ENCODE peak calls at places on chromosomes 5 and 9, in five cellular contexts. One of them, this sample, is unnamed. For H3K36me3, the result is how much of the 10 kb centered on the place peaks cover.

GRCh38 chr5:153979015-153979414 is 59.7 kb downstream of the FAM114A2 start:
- DNase-seq in Peyer's patch: no peak
- DNase-seq in sigmoid colon: no peak
- DNase-seq in right atrium auricular region: no peak
- DNase-seq in prostate gland: no peak
- DNase-seq in this sample: no peak

GRCh38 chr5:115561176-115561575 is 16.6 kb upstream of the FEM1C start:
- DNase-seq in sigmoid colon: no peak
- DNase-seq in prostate gland: no peak
- DNase-seq in Peyer's patch: no peak
- DNase-seq in right atrium auricular region: no peak
- DNase-seq in this sample: no peak

GRCh38 chr9:36322462-36322861 is 64.2 kb upstream of the GNE start:
- DNase-seq in sigmoid colon: no peak
- DNase-seq in right atrium auricular region: no peak
- DNase-seq in Peyer's patch: no peak
- DNase-seq in prostate gland: no peak
- DNase-seq in this sample: no peak

GRCh38 chr5:41465493-41466171 is 44.8 kb downstream of the PLCXD3 start:
- DNase-seq in sigmoid colon: no peak
- DNase-seq in Peyer's patch: no peak
- DNase-seq in right atrium auricular region: no peak
- DNase-seq in prostate gland: no peak
- DNase-seq in this sample: no peak

GRCh38 chr9:88875394-88875793 is 115.9 kb upstream of the S1PR3 start:
- DNase-seq in right atrium auricular region: no peak
- DNase-seq in prostate gland: no peak
- DNase-seq in sigmoid colon: no peak
- DNase-seq in Peyer's patch: no peak
- DNase-seq in this sample: no peak

GRCh38 chr9:7234144-7234543 is 476.4 kb downstream of the KDM4C start:
- DNase-seq in right atrium auricular region: no peak
- DNase-seq in prostate gland: no peak
- DNase-seq in Peyer's patch: no peak
- DNase-seq in sigmoid colon: no peak
- DNase-seq in this sample: peak

GRCh38 chr9:36142510-36143161 is 6.1 kb downstream of the GLIPR2 start:
- DNase-seq in Peyer's patch: no peak
- DNase-seq in right atrium auricular region: no peak
- DNase-seq in prostate gland: no peak
- DNase-seq in sigmoid colon: peak
- DNase-seq in this sample: peak

GRCh38 chr5:73591698-73592501 is 26.4 kb downstream of the UTP15 start:
- DNase-seq in Peyer's patch: no peak
- DNase-seq in prostate gland: no peak
- DNase-seq in right atrium auricular region: no peak
- DNase-seq in sigmoid colon: no peak
- DNase-seq in this sample: no peak

GRCh38 chr9:33250458-33250995 is 10.6 kb downstream of the SPINK4 start:
- DNase-seq in prostate gland: no peak
- DNase-seq in sigmoid colon: peak
- DNase-seq in right atrium auricular region: no peak
- DNase-seq in Peyer's patch: no peak
- DNase-seq in this sample: no peak

GRCh38 chr5:93579561-93580386 is 1.2 kb downstream of the NR2F1-AS1 start:
- DNase-seq in sigmoid colon: peak
- DNase-seq in prostate gland: no peak
- DNase-seq in right atrium auricular region: no peak
- DNase-seq in Peyer's patch: peak
- DNase-seq in this sample: peak

GRCh38 chr5:100790951-100791350 is 112.1 kb downstream of the ST8SIA4 start:
- DNase-seq in sigmoid colon: no peak
- DNase-seq in right atrium auricular region: no peak
- DNase-seq in Peyer's patch: no peak
- DNase-seq in prostate gland: no peak
- DNase-seq in this sample: no peak
- H3K4me3 ChIP-seq in sigmoid colon: no peak
- H3K4me3 ChIP-seq in right atrium auricular region: no peak
- H3K4me3 ChIP-seq in Peyer's patch: no peak
- H3K4me3 ChIP-seq in prostate gland: no peak
- H3K4me3 ChIP-seq in this sample: no peak

GRCh38 chr5:18252559-18252958 is 618.3 kb downstream of the TAF11L14 start:
- DNase-seq in sigmoid colon: no peak
- DNase-seq in right atrium auricular region: no peak
- DNase-seq in prostate gland: no peak
- DNase-seq in Peyer's patch: no peak
- DNase-seq in this sample: no peak
- H3K36me3 ChIP-seq in sigmoid colon: under half
- H3K36me3 ChIP-seq in right atrium auricular region: under half
- H3K36me3 ChIP-seq in prostate gland: under half
- H3K36me3 ChIP-seq in Peyer's patch: under half
- H3K36me3 ChIP-seq in this sample: under half

GRCh38 chr9:6078382-6079105 is 63.1 kb upstream of the RANBP6 start:
- DNase-seq in prostate gland: no peak
- DNase-seq in sigmoid colon: no peak
- DNase-seq in Peyer's patch: no peak
- DNase-seq in right atrium auricular region: no peak
- DNase-seq in this sample: no peak

GRCh38 chr9:6073731-6074130 is 58.3 kb upstream of the RANBP6 start:
- DNase-seq in Peyer's patch: no peak
- DNase-seq in sigmoid colon: no peak
- DNase-seq in right atrium auricular region: no peak
- DNase-seq in prostate gland: no peak
- DNase-seq in this sample: no peak

GRCh38 chr9:6076856-6077255 is 61.4 kb upstream of the RANBP6 start:
- DNase-seq in right atrium auricular region: no peak
- DNase-seq in prostate gland: no peak
- DNase-seq in sigmoid colon: no peak
- DNase-seq in Peyer's patch: no peak
- DNase-seq in this sample: no peak

GRCh38 chr9:6080154-6080716 is 64.8 kb upstream of the RANBP6 start:
- DNase-seq in right atrium auricular region: peak
- DNase-seq in prostate gland: peak
- DNase-seq in sigmoid colon: peak
- DNase-seq in Peyer's patch: peak
- DNase-seq in this sample: peak

DNA sequence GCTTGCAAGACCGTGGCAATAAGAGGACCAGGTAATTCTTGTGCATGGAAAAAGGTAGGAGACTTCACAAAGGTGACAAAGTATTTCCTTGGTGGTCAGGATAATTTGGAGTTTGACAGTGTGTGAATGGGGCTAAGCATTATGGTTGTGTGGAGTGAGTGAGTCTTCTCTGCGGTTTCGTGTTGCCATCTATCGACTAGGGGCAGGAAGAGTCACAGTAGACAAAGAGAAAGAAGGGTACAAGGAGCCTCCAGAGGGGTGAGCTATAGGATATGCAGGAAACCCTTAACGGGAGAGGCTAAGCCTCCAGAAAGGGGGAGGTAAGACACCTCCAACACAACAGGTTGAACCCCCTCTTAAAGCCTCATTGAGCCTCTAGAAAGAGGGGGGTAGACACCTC is 64.0 kb upstream of the RANBP6 start:
- DNase-seq in sigmoid colon: no peak
- DNase-seq in right atrium auricular region: no peak
- DNase-seq in prostate gland: no peak
- DNase-seq in Peyer's patch: no peak
- DNase-seq in this sample: no peak
- H3K4me3 ChIP-seq in sigmoid colon: no peak
- H3K4me3 ChIP-seq in right atrium auricular region: peak
- H3K4me3 ChIP-seq in prostate gland: peak
- H3K4me3 ChIP-seq in Peyer's patch: no peak
- H3K4me3 ChIP-seq in this sample: no peak

GRCh38 chr9:91188719-91189590 is 172.8 kb downstream of the AUH start:
- DNase-seq in prostate gland: no peak
- DNase-seq in right atrium auricular region: no peak
- DNase-seq in Peyer's patch: no peak
- DNase-seq in sigmoid colon: no peak
- DNase-seq in this sample: no peak
- H3K36me3 ChIP-seq in prostate gland: under half
- H3K36me3 ChIP-seq in right atrium auricular region: under half
- H3K36me3 ChIP-seq in Peyer's patch: under half
- H3K36me3 ChIP-seq in sigmoid colon: under half
- H3K36me3 ChIP-seq in this sample: under half